ENCODE peak calls at places on chromosomes 5 and 9, in six cellular contexts. D, W, X, A, B and S are unnamed samples.

GRCh38 chr9:136326061-136326776 is 1.1 kb upstream of the GPSM1 start:
- DNase-seq in D (no peak), W (peak; percentile 56), X (no peak), A (no peak), B (no peak), S (no peak)

GRCh38 chr9:18463991-18464390 is 10.0 kb upstream of the ADAMTSL1 start:
- DNase-seq in D (no peak), W (no peak), X (no peak), A (no peak), B (no peak), S (no peak)

GRCh38 chr5:167565555-167565954 is 725.9 kb upstream of the WWC1 start:
- DNase-seq in D (no peak), W (no peak), X (no peak), A (no peak), B (no peak), S (no peak)

GRCh38 chr5:85132269-85132668 is 747.6 kb upstream of the EDIL3 start:
- DNase-seq in D (no peak), W (no peak), X (no peak), A (no peak), B (no peak), S (no peak)

GRCh38 chr5:55393501-55394175 is 85.8 kb downstream of the MTREX start:
- DNase-seq in D (no peak), W (no peak), X (no peak), A (no peak), B (no peak), S (no peak)

GRCh38 chr9:98150164-98150563 is 31.1 kb upstream of the TRIM14 start:
- DNase-seq in D (no peak), W (no peak), X (no peak), A (no peak), B (peak; percentile 29), S (no peak)

GRCh38 chr5:108382784-108383358 is 973 bp upstream of the FBXL17 start:
- DNase-seq in D (no peak), W (no peak), X (no peak), A (no peak), B (no peak), S (no peak)

GRCh38 chr9:37902804-37903580 is 935 bp downstream of the SLC25A51 start:
- DNase-seq in D (no peak), W (no peak), X (no peak), A (no peak), B (peak; percentile 20), S (no peak)

GRCh38 chr9:110573305-110573704 is 6.2 kb downstream of the SVEP1 start:
- DNase-seq in D (no peak), W (no peak), X (no peak), A (no peak), B (no peak), S (no peak)

GRCh38 chr9:4413856-4414255 is 76.4 kb upstream of the SLC1A1 start:
- DNase-seq in D (no peak), W (no peak), X (no peak), A (no peak), B (no peak), S (no peak)

GRCh38 chr9:92734931-92735906 is 29.4 kb downstream of the BICD2 start:
- DNase-seq in D (no peak), W (no peak), X (peak; percentile 52), A (no peak), B (no peak), S (no peak)

GRCh38 chr9:131446276-131446675 is 52.4 kb downstream of the PRRC2B start:
- DNase-seq in D (no peak), W (no peak), X (peak; percentile 51), A (peak; percentile 53), B (peak; percentile 50), S (peak; percentile 27)

GRCh38 chr9:90916147-90916734 is 114.6 kb downstream of the SYK start:
- DNase-seq in D (no peak), W (no peak), X (no peak), A (no peak), B (no peak), S (no peak)

GRCh38 chr5:76326559-76327351 is 76.3 kb upstream of the IQGAP2 start:
- DNase-seq in D (no peak), W (no peak), X (no peak), A (no peak), B (no peak), S (no peak)

GRCh38 chr5:123170816-123171345 is 81.8 kb downstream of the PRDM6 start:
- DNase-seq in D (no peak), W (no peak), X (no peak), A (no peak), B (no peak), S (no peak)

GRCh38 chr9:130430734-130431535 is 13.8 kb upstream of the ASS1 start:
- DNase-seq in D (no peak), W (no peak), X (no peak), A (no peak), B (no peak), S (no peak)

GRCh38 chr9:11973011-11973410 is 720.2 kb upstream of the TYRP1 start:
- DNase-seq in D (no peak), W (no peak), X (no peak), A (no peak), B (no peak), S (no peak)
- H3K4me1 ChIP-seq in D (no peaks in the 10 kb centered on the region), W (no peaks in the 10 kb centered on the region), X (no peaks in the 10 kb centered on the region), A (no peaks in the 10 kb centered on the region), B (no peaks in the 10 kb centered on the region), S (no peaks in the 10 kb centered on the region)

GRCh38 chr5:135823799-135824366 is 10.6 kb upstream of the SLC25A48 start:
- DNase-seq in D (no peak), W (no peak), X (peak; percentile 30), A (no peak), B (no peak), S (no peak)
- H3K4me3 ChIP-seq in D (no peak overlapping the region), W (no peak overlapping the region), X (no peak overlapping the region), A (no peak overlapping the region), B (no peak overlapping the region), S (no peak overlapping the region)

GRCh38 chr5:82494942-82495341 is 216.8 kb upstream of the RPS23 start:
- DNase-seq in D (no peak), W (no peak), X (no peak), A (no peak), B (no peak), S (no peak)
- TF ChIP-seq CTCF in D (no peak), W (no peak), X (no peak), A (no peak), B (no peak), S (no peak)

GRCh38 chr5:8831251-8831650 is 714.6 kb downstream of the SEMA5A start:
- DNase-seq in D (no peak), W (no peak), X (no peak), A (no peak), B (no peak), S (no peak)
- H3K4me1 ChIP-seq in D (no peaks in the 10 kb centered on the region), W (no peaks in the 10 kb centered on the region), X (no peaks in the 10 kb centered on the region), A (no peaks in the 10 kb centered on the region), B (peaks cover 8% of the 10 kb centered on the region), S (no peaks in the 10 kb centered on the region)

GRCh38 chr9:124766815-124767554 is 4.1 kb downstream of the NR6A1 start:
- DNase-seq in D (no peak), W (no peak), X (no peak), A (no peak), B (no peak), S (no peak)
- H3K4me3 ChIP-seq in D (no peak overlapping the region), W (no peak overlapping the region), X (no peak overlapping the region), A (no peak overlapping the region), B (no peak overlapping the region), S (no peak overlapping the region)

GRCh38 chr9:128103589-128103962 is 24.0 kb downstream of the PTGES2 start:
- DNase-seq in D (no peak), W (peak; percentile 41), X (no peak), A (no peak), B (no peak), S (no peak)
- TF ChIP-seq CTCF in D (no peak), W (no peak), X (peak; percentile 11), A (no peak), B (no peak), S (no peak)

GRCh38 chr5:149782018-149782899 is 52.1 kb downstream of the PPARGC1B start:
- DNase-seq in D (no peak), W (peak; percentile 20), X (no peak), A (no peak), B (no peak), S (no peak)
- H3K4me1 ChIP-seq in D (peaks cover 47% of the 10 kb centered on the region), W (peaks cover 13% of the 10 kb centered on the region), X (peaks cover 51% of the 10 kb centered on the region), A (peaks cover 79% of the 10 kb centered on the region), B (peaks cover 9% of the 10 kb centered on the region), S (peaks cover 7% of the 10 kb centered on the region)

DNA sequence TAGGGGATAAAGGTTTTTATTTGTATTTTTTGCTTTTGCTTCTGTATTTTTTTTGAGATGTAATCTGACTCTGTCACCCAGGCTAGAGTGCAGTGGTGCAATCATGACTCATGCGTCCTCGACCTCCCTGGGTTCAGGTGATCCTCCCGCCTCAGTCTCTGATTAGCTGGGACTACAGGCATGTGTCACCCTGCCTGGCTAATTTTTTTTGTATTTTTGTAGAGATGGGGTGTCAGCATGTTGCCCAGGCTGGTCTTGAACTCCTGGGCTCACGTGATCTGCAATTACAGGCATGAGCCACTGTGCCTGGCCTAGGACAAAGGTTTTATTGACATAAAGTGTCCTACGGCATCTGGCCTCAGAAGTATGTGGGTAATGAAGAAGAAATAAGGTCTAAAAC is 297.1 kb upstream of the C9orf72 start:
- DNase-seq in D (no peak), W (no peak), X (no peak), A (no peak), B (no peak), S (no peak)
- H3K4me3 ChIP-seq in D (no peak overlapping the region), W (no peak overlapping the region), X (no peak overlapping the region), A (no peak overlapping the region), B (no peak overlapping the region), S (no peak overlapping the region)

DNA sequence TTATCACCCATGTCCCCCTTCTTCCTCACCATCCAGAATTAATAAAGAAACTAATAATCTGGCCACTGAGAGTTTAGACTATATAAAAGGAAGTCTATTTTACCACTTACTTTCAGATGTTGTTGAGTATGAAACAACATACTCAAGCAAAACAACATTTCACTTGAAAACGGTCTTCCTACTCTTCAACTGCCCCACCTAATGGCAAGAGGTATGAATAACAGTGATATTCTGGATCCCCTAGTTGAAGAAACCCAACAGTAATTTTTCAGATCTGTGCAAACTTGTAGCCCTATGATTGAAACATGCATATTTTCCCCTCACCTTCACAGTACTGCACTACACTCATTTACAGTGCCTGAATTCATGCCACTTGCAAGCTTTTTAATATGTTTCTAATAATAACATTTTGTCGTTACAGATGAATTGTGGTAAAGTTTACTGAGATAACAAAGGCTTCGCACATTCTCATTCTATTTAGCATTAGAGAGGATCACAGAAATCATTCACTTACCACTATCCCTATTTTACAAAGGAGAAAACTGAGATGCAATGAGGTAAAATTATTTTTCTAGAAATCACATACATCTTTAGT is 267.9 kb upstream of the PDE4D start:
- DNase-seq in D (no peak), W (no peak), X (no peak), A (no peak), B (no peak), S (no peak)
- TF ChIP-seq CTCF in D (no peak), W (no peak), X (no peak), A (no peak), B (peak; percentile 11), S (peak; percentile 28)